ENCODE peak calls at places on chromosomes 1 and 21, in five cellular contexts. E, Z, K, A and Y are unnamed samples.

GRCh38 chr1:152459596-152460528 is 45.8 kb upstream of the CRNN start:
- DNase-seq in E (peak), Z (peak), K (peak), A (peak), Y (peak)

GRCh38 chr21:42646836-42647235 is 6.6 kb upstream of the PDE9A start:
- DNase-seq in E (no peak), Z (peak), K (no peak), A (no peak), Y (no peak)

GRCh38 chr1:52856026-52856425 is 13.5 kb downstream of the ZYG11A start:
- DNase-seq in E (no peak), Z (no peak), K (no peak), A (no peak), Y (no peak)

GRCh38 chr1:10287023-10287645 is 76.8 kb downstream of the KIF1B start:
- DNase-seq in E (no peak), Z (no peak), K (no peak), A (no peak), Y (no peak)

GRCh38 chr21:42679319-42679981 is 26.0 kb downstream of the PDE9A start:
- DNase-seq in E (no peak), Z (peak), K (no peak), A (no peak), Y (no peak)

GRCh38 chr1:205861540-205861939 is 11.6 kb upstream of the PM20D1 start:
- DNase-seq in E (no peak), Z (no peak), K (no peak), A (no peak), Y (no peak)

GRCh38 chr1:32780628-32781267 is 36.4 kb downstream of the YARS1 start:
- DNase-seq in E (no peak), Z (no peak), K (no peak), A (no peak), Y (no peak)

GRCh38 chr1:94599090-94599813 is 57.7 kb upstream of the F3 start:
- DNase-seq in E (no peak), Z (no peak), K (no peak), A (no peak), Y (peak)

GRCh38 chr1:246497331-246497915 is 9.7 kb downstream of the SMYD3 start:
- DNase-seq in E (peak), Z (no peak), K (no peak), A (no peak), Y (no peak)

GRCh38 chr1:19374402-19374801 is 62.3 kb downstream of the SLC66A1 start:
- DNase-seq in E (no peak), Z (no peak), K (no peak), A (no peak), Y (no peak)

GRCh38 chr1:218837051-218837450 is 336.6 kb upstream of the LYPLAL1 start:
- DNase-seq in E (no peak), Z (no peak), K (no peak), A (no peak), Y (no peak)

GRCh38 chr1:111436726-111437125 is 9.2 kb upstream of the OVGP1 start:
- DNase-seq in E (no peak), Z (no peak), K (no peak), A (no peak), Y (no peak)

GRCh38 chr1:226946841-226947240 is 6.7 kb downstream of the COQ8A start:
- DNase-seq in E (no peak), Z (no peak), K (no peak), A (no peak), Y (no peak)

GRCh38 chr1:58896211-58897183 is 112.7 kb upstream of the JUN start:
- DNase-seq in E (peak), Z (peak), K (no peak), A (no peak), Y (peak)